ENCODE peak calls at places on chromosomes 7 and 10, in five cellular contexts. S is activated naive CD4-positive, alpha-beta T cell treated with anti-CD3 and anti-CD28 coated beads, Interleukin-2, amount 10 ng/mL, durations not matched to agents 7 days and 5 days; J is occipital lobe; X is OCI-M1; A is stimulated activated CD4-positive, alpha-beta T cell treated with anti-CD3 and anti-CD28 coated beads, Interleukin-4, amount 100 ng/mL, for 24 hours. Y is an unnamed sample.

GRCh38 chr10:119620241-119620753 is 23.5 kb upstream of the TIAL1 start:
- DNase-seq in S (no peak), J (no peak), X (no peak), A (no peak), Y (no peak)

GRCh38 chr7:25075459-25075858 is 49.6 kb downstream of the CYCS start:
- DNase-seq in S (no peak), A (peak), J (no peak), X (no peak), Y (no peak)

GRCh38 chr7:121503039-121503438 is 106.9 kb upstream of the FAM3C start:
- DNase-seq in J (no peak), A (no peak), S (no peak), X (no peak), Y (no peak)

GRCh38 chr7:71131256-71131752 is 640 bp upstream of the GALNT17 start:
- DNase-seq in A (no peak), J (peak), S (no peak), X (no peak), Y (no peak)

GRCh38 chr10:35425596-35425995 is 89.3 kb downstream of the CCNY start:
- DNase-seq in S (no peak), J (no peak), A (no peak), X (no peak), Y (no peak)

GRCh38 chr10:122249303-122249850 is 21.7 kb upstream of the BTBD16 start:
- DNase-seq in A (no peak), S (no peak), J (no peak), X (no peak), Y (no peak)

GRCh38 chr7:121620953-121621606 is 225.0 kb upstream of the FAM3C start:
- DNase-seq in A (no peak), S (no peak), X (no peak), J (no peak), Y (no peak)

GRCh38 chr7:155090647-155091046 is 20.5 kb downstream of the HTR5A start:
- DNase-seq in X (no peak), A (no peak), S (no peak), J (no peak), Y (no peak)

GRCh38 chr10:123974406-123974805 is 82.8 kb upstream of the CPXM2 start:
- DNase-seq in X (peak), A (no peak), J (no peak), S (no peak), Y (no peak)

GRCh38 chr10:29238531-29239080 is 50.3 kb upstream of the LYZL1 start:
- DNase-seq in X (no peak), J (no peak), A (no peak), S (no peak), Y (no peak)

GRCh38 chr10:97456686-97457065 is 10.7 kb downstream of the ZDHHC16 start:
- DNase-seq in X (no peak), J (no peak), A (no peak), S (no peak), Y (no peak)

GRCh38 chr10:51103818-51104217 is 29.5 kb downstream of the PRKG1 start:
- DNase-seq in X (no peak), S (no peak), J (no peak), A (no peak), Y (no peak)

GRCh38 chr10:103890688-103891087 is 27.3 kb downstream of the STN1 start:
- DNase-seq in J (no peak), A (no peak), X (no peak), S (no peak), Y (no peak)

GRCh38 chr10:71613303-71613777 is 106.2 kb downstream of the C10orf105 start:
- DNase-seq in X (no peak), S (no peak), A (no peak), J (no peak), Y (no peak)

GRCh38 chr7:30848121-30848855 is 63.4 kb upstream of the AQP1 start:
- DNase-seq in X (no peak), A (no peak), S (no peak), J (no peak), Y (no peak)

GRCh38 chr7:149454006-149454405 is 6.9 kb downstream of the ZNF777 start:
- DNase-seq in X (no peak), J (no peak), S (no peak), A (no peak), Y (no peak)

GRCh38 chr7:46565257-46565656 is 644.2 kb upstream of the IGFBP3 start:
- DNase-seq in J (no peak), X (no peak), A (no peak), S (no peak), Y (no peak)

GRCh38 chr7:142883571-142884284 is 1.8 kb downstream of the TRPV6 start:
- DNase-seq in X (no peak), S (no peak), A (no peak), J (no peak), Y (no peak)

GRCh38 chr10:87752571-87752970 is 65.5 kb downstream of the ATAD1 start:
- DNase-seq in X (no peak), J (no peak), A (no peak), S (no peak), Y (no peak)

GRCh38 chr10:99536400-99537254 is 3.9 kb downstream of the NKX2-3 start:
- DNase-seq in A (no peak), X (no peak), S (no peak), J (no peak), Y (no peak)

GRCh38 chr7:106041140-106041717 is 70.9 kb downstream of the SYPL1 start:
- DNase-seq in X (peak), A (peak), J (peak), S (peak), Y (no peak)

GRCh38 chr10:63940277-63940972 is 419.2 kb downstream of the REEP3 start:
- DNase-seq in S (no peak), J (no peak), X (no peak), A (no peak), Y (no peak)

GRCh38 chr10:116385994-116386809 is 41.4 kb upstream of the PNLIPRP3 start:
- DNase-seq in X (peak), J (no peak), S (no peak), A (no peak), Y (no peak)

GRCh38 chr7:123237-123636 is 69.1 kb upstream of the FAM20C start:
- DNase-seq in X (no peak), A (no peak), S (no peak), J (no peak), Y (no peak)

GRCh38 chr10:83925133-83925532 is 214.2 kb upstream of the GHITM start:
- DNase-seq in S (no peak), X (no peak), A (no peak), J (no peak), Y (no peak)

Y was measured in effector CD4-positive, alpha-beta T cell.